ENCODE peak calls at places on chromosomes 1 and 21, in seven cellular contexts. V is right atrium auricular region; O is CD4-positive, alpha-beta memory T cell; A is AG04450; D is HCT116; I is body of pancreas; Y is cardiac muscle cell. E is an unnamed sample.

GRCh38 chr1:41623736-41624135 is 139.3 kb upstream of the EDN2 start:
- DNase-seq in V (no peak), A (no peak), D (no peak), I (no peak), O (no peak), Y (no peak), E (peak; percentile 53)

GRCh38 chr1:159829822-159830455 is 3.3 kb downstream of the SLAMF8 start:
- DNase-seq in O (no peak), V (peak; percentile 64), Y (no peak), D (no peak), I (no peak), A (peak; percentile 26), E (no peak)

GRCh38 chr21:46161180-46161799 is 5.9 kb upstream of the FTCD start:
- DNase-seq in Y (no peak), V (no peak), I (no peak), D (no peak), O (no peak), A (no peak), E (no peak)

GRCh38 chr1:11682287-11682771 is 1.4 kb upstream of the MAD2L2 start:
- DNase-seq in A (no peak), D (no peak), V (no peak), I (no peak), O (no peak), Y (no peak), E (no peak)

GRCh38 chr1:31727849-31728248 is 24.0 kb upstream of the COL16A1 start:
- DNase-seq in V (no peak), I (no peak), A (no peak), O (no peak), Y (no peak), D (no peak), E (no peak)

GRCh38 chr1:167683641-167684502 is 37.9 kb upstream of the MPZL1 start:
- DNase-seq in I (no peak), V (no peak), A (peak; percentile 1), Y (peak; percentile 92), D (no peak), O (no peak), E (no peak)

GRCh38 chr1:172533511-172534116 is 664 bp downstream of the SUCO start:
- DNase-seq in O (peak; percentile 55), V (peak; percentile 64), I (peak; percentile 38), D (no peak), Y (peak; percentile 31), A (no peak), E (no peak)

GRCh38 chr1:220272841-220273090 is 513 bp upstream of the RAB3GAP2 start:
- DNase-seq in V (no peak), D (no peak), O (no peak), I (no peak), A (no peak), Y (no peak), E (no peak)

GRCh38 chr1:38328278-38329035 is 281.9 kb upstream of the POU3F1 start:
- DNase-seq in O (no peak), V (no peak), D (no peak), A (no peak), I (no peak), Y (no peak), E (no peak)

GRCh38 chr1:29470788-29471119 is 234.4 kb downstream of the PTPRU start:
- DNase-seq in Y (no peak), A (no peak), O (no peak), D (no peak), I (no peak), V (no peak), E (no peak)

GRCh38 chr1:160375788-160376524 is 9.1 kb downstream of the NHLH1 start:
- DNase-seq in A (no peak), V (peak; percentile 55), O (no peak), I (no peak), Y (no peak), D (no peak), E (no peak)

GRCh38 chr1:30719406-30720270 is 3.7 kb downstream of the MATN1 start:
- DNase-seq in A (no peak), V (no peak), O (no peak), I (no peak), D (peak; percentile 41), Y (no peak), E (no peak)

GRCh38 chr21:43364851-43365424 is 62.0 kb downstream of the SIK1 start:
- DNase-seq in Y (peak; percentile 29), D (no peak), A (no peak), V (no peak), I (no peak), O (no peak), E (no peak)

GRCh38 chr1:18950415-18951026 is 6.0 kb downstream of the IFFO2 start:
- DNase-seq in A (no peak), O (no peak), I (no peak), V (peak; percentile 76), D (no peak), Y (no peak), E (no peak)

GRCh38 chr1:224626042-224626441 is 9.9 kb downstream of the CNIH3 start:
- DNase-seq in Y (no peak), A (no peak), D (no peak), O (no peak), I (no peak), V (no peak), E (no peak)

GRCh38 chr1:97936976-97937375 is 16.1 kb upstream of the DPYD start:
- DNase-seq in O (no peak), D (no peak), Y (no peak), A (no peak), V (no peak), I (no peak), E (no peak)

GRCh38 chr1:15578921-15579682 is 5.7 kb downstream of the AGMAT start:
- DNase-seq in I (no peak), Y (no peak), V (no peak), D (no peak), A (no peak), O (peak; percentile 53), E (no peak)

GRCh38 chr1:91585982-91586381 is 85.3 kb downstream of the CDC7 start:
- DNase-seq in Y (no peak), A (no peak), I (no peak), D (no peak), V (no peak), O (no peak), E (no peak)

GRCh38 chr1:31705080-31705866 is 1.5 kb upstream of the COL16A1 start:
- DNase-seq in D (no peak), Y (peak; percentile 51), I (peak; percentile 29), V (peak; percentile 72), O (peak; percentile 39), A (no peak), E (no peak)

GRCh38 chr1:36583080-36583479 is 100.4 kb upstream of the CSF3R start:
- DNase-seq in O (no peak), Y (no peak), A (no peak), I (no peak), V (no peak), D (no peak), E (no peak)

GRCh38 chr1:36586146-36586545 is 103.4 kb upstream of the CSF3R start:
- DNase-seq in A (no peak), O (no peak), Y (no peak), D (no peak), I (no peak), V (no peak), E (no peak)

GRCh38 chr1:36584874-36585759 is 102.4 kb upstream of the CSF3R start:
- DNase-seq in A (no peak), D (no peak), V (no peak), I (no peak), O (no peak), Y (no peak), E (no peak)

GRCh38 chr1:36585760-36586072 is 103.0 kb upstream of the CSF3R start:
- DNase-seq in Y (no peak), D (no peak), A (no peak), O (no peak), I (no peak), V (no peak), E (no peak)

DNA sequence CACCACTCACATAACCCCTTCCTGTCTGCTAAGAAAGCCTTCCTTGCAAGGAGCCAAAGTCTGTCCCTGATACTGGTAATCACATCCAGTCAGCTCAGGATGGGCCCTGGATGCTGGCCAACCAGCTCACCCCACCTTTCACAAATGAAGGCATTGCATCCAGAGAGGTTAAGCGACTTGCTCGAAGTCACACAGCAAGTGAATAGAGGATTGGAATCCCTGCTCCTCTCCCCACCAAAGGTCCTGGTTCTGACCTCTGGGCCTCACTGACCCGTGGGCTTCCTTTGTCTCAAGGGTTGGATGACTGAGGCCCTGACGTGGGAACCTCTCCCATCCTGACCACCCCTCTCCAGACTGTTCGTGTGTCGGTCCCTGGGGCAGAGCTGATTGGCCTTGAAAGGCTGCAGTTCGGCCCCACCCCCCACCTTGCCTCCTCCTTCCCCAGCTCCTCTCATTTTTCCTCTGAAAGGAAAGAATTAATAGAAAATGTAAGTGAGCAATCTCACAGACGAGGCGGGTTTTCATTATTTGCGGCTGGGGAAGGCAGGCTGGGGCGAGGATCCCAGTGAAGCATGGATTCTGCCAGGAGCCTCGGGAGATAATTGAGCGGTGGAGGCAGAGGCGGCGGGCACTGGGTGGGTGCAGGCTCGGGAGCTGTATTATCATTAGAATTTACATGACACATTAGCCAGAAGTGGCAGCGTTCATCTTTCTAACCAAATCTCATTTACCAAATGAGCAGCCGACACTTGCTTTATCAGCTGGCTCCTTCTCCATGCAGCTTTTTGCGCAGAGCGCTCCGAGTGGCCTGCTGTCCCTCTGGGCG is 101.5 kb upstream of the CSF3R start:
- DNase-seq in D (no peak), O (no peak), V (no peak), I (no peak), A (no peak), Y (no peak), E (no peak)
- H3K27me3 ChIP-seq in D (no peaks in the 10 kb centered on the region), O (peaks cover 6% of the 10 kb centered on the region), V (peaks cover 5% of the 10 kb centered on the region), I (no peaks in the 10 kb centered on the region), A (peaks cover 16% of the 10 kb centered on the region), Y (peaks cover 3% of the 10 kb centered on the region), E (no peaks in the 10 kb centered on the region)

DNA sequence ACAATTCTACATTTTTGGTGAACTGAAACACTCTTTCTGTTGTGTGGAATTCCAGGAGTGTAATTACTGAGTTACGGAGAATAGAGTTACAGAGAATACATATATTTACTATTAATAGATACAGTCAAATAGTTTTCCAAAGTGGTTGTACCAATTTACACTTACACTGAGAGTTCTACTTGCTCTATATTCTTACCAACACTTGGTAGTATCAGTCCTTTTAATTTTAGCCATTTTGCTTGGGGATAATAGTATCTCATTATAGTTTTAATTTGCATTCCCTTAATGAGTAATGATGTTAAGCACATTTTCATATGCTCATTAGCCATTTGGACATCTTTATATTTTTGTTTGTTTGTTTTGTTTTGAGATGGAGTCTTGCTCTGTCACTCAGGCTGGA is 28.9 kb downstream of the AGO4 start:
- DNase-seq in Y (no peak), O (no peak), I (no peak), D (no peak), V (no peak), A (no peak), E (no peak)
- H3K9me3 ChIP-seq in Y (no peaks in the 10 kb centered on the region), O (no peaks in the 10 kb centered on the region), I (no peaks in the 10 kb centered on the region), D (no peaks in the 10 kb centered on the region), V (no peaks in the 10 kb centered on the region), A (no peaks in the 10 kb centered on the region), E (no peaks in the 10 kb centered on the region)

DNA sequence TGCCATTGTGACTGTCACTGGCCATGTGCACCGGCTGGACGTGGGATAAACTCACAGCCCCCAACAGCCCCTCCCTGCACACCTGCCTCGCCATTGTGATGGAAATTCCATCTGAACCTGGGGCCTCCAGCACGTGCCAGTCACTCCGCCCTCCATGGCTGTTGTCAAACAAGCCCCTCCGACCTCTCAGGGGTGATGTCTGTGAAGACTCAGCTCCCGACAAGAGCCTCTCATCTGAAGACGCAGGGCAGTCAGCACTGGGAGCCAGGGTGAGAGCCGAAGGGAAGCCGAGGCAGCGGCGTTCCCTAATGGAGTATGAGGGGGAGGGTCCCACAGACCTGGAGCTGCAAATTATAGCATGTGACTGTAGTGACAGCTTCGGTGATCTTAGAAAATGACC is 1.4 kb upstream of the KRTAP10-2 start:
- DNase-seq in A (no peak), V (peak; percentile 21), D (no peak), Y (no peak), I (no peak), O (no peak), E (no peak)
- H3K27me3 ChIP-seq in A (peaks cover 8% of the 10 kb centered on the region), V (no peaks in the 10 kb centered on the region), D (no peaks in the 10 kb centered on the region), Y (no peaks in the 10 kb centered on the region), I (peaks cover 2% of the 10 kb centered on the region), O (no peaks in the 10 kb centered on the region), E (no peaks in the 10 kb centered on the region)

GRCh38 chr1:228242313-228242864 is 34.5 kb downstream of the OBSCN start:
- DNase-seq in D (no peak), V (no peak), I (no peak), Y (no peak), A (no peak), O (no peak), E (no peak)
- H3K9me3 ChIP-seq in D (peaks cover 39% of the 10 kb centered on the region), V (peaks cover 37% of the 10 kb centered on the region), I (no peaks in the 10 kb centered on the region), Y (no peaks in the 10 kb centered on the region), A (peaks cover 43% of the 10 kb centered on the region), O (peaks cover 15% of the 10 kb centered on the region), E (peaks cover 21% of the 10 kb centered on the region)